ENCODE peak calls at places on chromosome 11, in six cellular contexts. S is SK-N-SH, M is HCT116, K is K562, F is GM12878, G is H1. X is an unnamed sample.

GRCh38 chr11:73393479-73394415 is 17.5 kb downstream of the RELT start:
- DNase-seq in M (peak; percentile 41), S (peak; percentile 94), K (peak; percentile 79), G (peak; percentile 89), F (no peak), X (peak; percentile 88)

GRCh38 chr11:65114538-65115171 is 2.8 kb downstream of the ZNHIT2 start:
- DNase-seq in M (no peak), F (no peak), K (no peak), S (no peak), G (no peak), X (no peak)

GRCh38 chr11:57131080-57131790 is 50.5 kb upstream of the LRRC55 start:
- DNase-seq in K (peak; percentile 24), F (no peak), G (peak; percentile 83), S (peak; percentile 25), M (no peak), X (no peak)

GRCh38 chr11:14905104-14906033 is 13.3 kb upstream of the CYP2R1 start:
- DNase-seq in F (no peak), G (peak; percentile 79), S (peak; percentile 27), M (no peak), K (no peak), X (no peak)

GRCh38 chr11:10181811-10182210 is 112.2 kb downstream of the SBF2 start:
- DNase-seq in G (no peak), K (no peak), F (no peak), S (peak; percentile 21), M (peak; percentile 26), X (no peak)

GRCh38 chr11:57484141-57484710 is 23.9 kb downstream of the RTN4RL2 start:
- DNase-seq in K (no peak), G (no peak), F (no peak), S (no peak), M (no peak), X (no peak)

GRCh38 chr11:50080256-50080655 is 47.6 kb downstream of the OR4C45 start:
- DNase-seq in F (no peak), M (no peak), K (no peak), S (no peak), G (no peak), X (no peak)

GRCh38 chr11:37973926-37974325 is 1375.9 kb upstream of the RAG2 start:
- DNase-seq in K (no peak), F (no peak), G (no peak), M (no peak), S (no peak), X (no peak)

GRCh38 chr11:120773501-120774031 is 250.3 kb upstream of the TBCEL start:
- DNase-seq in S (no peak), G (no peak), M (no peak), F (peak; percentile 89), K (no peak), X (no peak)

GRCh38 chr11:19929655-19930054 is 217.0 kb downstream of the NAV2 start:
- DNase-seq in K (no peak), F (no peak), M (no peak), S (no peak), G (no peak), X (no peak)

GRCh38 chr11:107988397-107989158 is 20.1 kb upstream of the CUL5 start:
- DNase-seq in M (no peak), F (peak; percentile 25), S (no peak), G (no peak), K (no peak), X (no peak)

GRCh38 chr11:46351148-46351547 is 3.9 kb downstream of the DGKZ start:
- DNase-seq in S (no peak), F (no peak), G (no peak), K (no peak), M (no peak), X (peak; percentile 73)

GRCh38 chr11:26551186-26551801 is 20.8 kb downstream of the MUC15 start:
- DNase-seq in S (no peak), G (no peak), M (no peak), K (no peak), F (no peak), X (no peak)

GRCh38 chr11:134372961-134373360 is 39.1 kb downstream of the B3GAT1 start:
- DNase-seq in F (no peak), S (no peak), M (no peak), K (no peak), G (no peak), X (no peak)

GRCh38 chr11:20388096-20389055 is 860 bp downstream of the PRMT3 start:
- DNase-seq in G (no peak), F (no peak), S (no peak), K (no peak), M (no peak), X (peak; percentile 5)

GRCh38 chr11:107123022-107123421 is 104.7 kb upstream of the GUCY1A2 start:
- DNase-seq in K (no peak), S (no peak), F (no peak), G (no peak), M (no peak), X (no peak)

GRCh38 chr11:111449158-111449557 is 63.0 kb downstream of the BTG4 start:
- DNase-seq in M (no peak), G (no peak), S (peak; percentile 7), F (no peak), K (no peak), X (no peak)

GRCh38 chr11:610146-610801 is 5.5 kb downstream of the IRF7 start:
- DNase-seq in G (no peak), K (no peak), F (no peak), M (no peak), S (no peak), X (no peak)

GRCh38 chr11:82682003-82682751 is 51.5 kb downstream of the FAM181B start:
- DNase-seq in K (peak; percentile 35), F (peak; percentile 9), G (no peak), S (peak; percentile 36), M (peak; percentile 65), X (no peak)

GRCh38 chr11:128424867-128425285 is 162.5 kb downstream of the ETS1 start:
- DNase-seq in K (no peak), F (no peak), G (no peak), M (no peak), S (peak; percentile 37), X (no peak)

GRCh38 chr11:113494021-113494420 is 18.8 kb upstream of the DRD2 start:
- DNase-seq in S (no peak), M (no peak), G (no peak), K (no peak), F (no peak), X (peak; percentile 34)

GRCh38 chr11:65538915-65539374 is 14.1 kb downstream of the SCYL1 start:
- DNase-seq in G (peak; percentile 71), F (no peak), K (no peak), M (no peak), S (no peak), X (no peak)

GRCh38 chr11:86743223-86744118 is 56.9 kb upstream of the PRSS23 start:
- DNase-seq in K (peak; percentile 58), F (no peak), G (no peak), S (no peak), M (peak; percentile 95), X (no peak)

GRCh38 chr11:72239849-72240460 is 4.0 kb downstream of the PHOX2A start:
- DNase-seq in G (peak; percentile 73), F (no peak), K (no peak), S (no peak), M (no peak), X (peak; percentile 37)

GRCh38 chr11:5507177-5507576 is 2.6 kb downstream of the UBQLN3 start:
- DNase-seq in S (no peak), G (no peak), F (no peak), M (no peak), K (peak; percentile 36), X (no peak)

GRCh38 chr11:108341654-108342053 is 118.8 kb downstream of the ATM start:
- DNase-seq in K (no peak), S (no peak), M (no peak), G (no peak), F (no peak), X (no peak)

GRCh38 chr11:17206448-17206847 is 1.3 kb downstream of the PIK3C2A start:
- DNase-seq in M (no peak), K (no peak), F (no peak), G (no peak), S (no peak), X (no peak)

GRCh38 chr11:47858169-47858543 is 10.0 kb upstream of the NUP160 start:
- DNase-seq in S (no peak), F (no peak), M (no peak), K (no peak), G (no peak), X (peak; percentile 19)
- TF ChIP-seq JUND in S (no peak), F (no peak), M (no peak), K (no peak), G (no peak), X (no peak)

GRCh38 chr11:34855754-34856095 is 60.5 kb downstream of the APIP start:
- DNase-seq in G (peak; percentile 14), M (no peak), K (no peak), F (no peak), S (no peak), X (no peak)

GRCh38 chr11:34846467-34846866 is 69.7 kb downstream of the APIP start:
- DNase-seq in S (no peak), F (no peak), K (no peak), G (no peak), M (no peak), X (no peak)

GRCh38 chr11:34855021-34855753 is 61.0 kb downstream of the APIP start:
- DNase-seq in F (no peak), K (no peak), G (peak; percentile 19), M (no peak), S (no peak), X (no peak)

GRCh38 chr11:34850339-34850738 is 65.8 kb downstream of the APIP start:
- DNase-seq in S (no peak), G (no peak), M (no peak), K (no peak), F (no peak), X (no peak)

DNA sequence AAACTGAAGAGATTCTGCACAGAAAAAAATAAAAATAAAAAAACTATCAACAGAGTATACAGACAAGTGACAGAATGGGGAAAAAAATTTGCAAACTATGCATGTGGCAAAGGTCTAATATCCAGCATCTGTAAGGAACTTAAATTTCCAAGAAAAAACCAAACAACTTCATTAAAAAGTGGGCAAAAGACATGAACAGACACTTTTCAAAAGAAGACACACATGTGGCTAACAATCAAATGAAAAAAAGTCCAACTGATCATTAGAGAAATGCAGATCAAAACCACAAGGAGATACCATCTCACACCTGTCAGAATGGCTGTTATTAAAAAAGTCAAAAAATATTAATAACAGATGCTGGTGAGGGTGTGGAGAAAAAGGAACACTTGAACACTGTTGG is 64.3 kb downstream of the APIP start:
- DNase-seq in F (no peak), K (no peak), M (no peak), S (no peak), G (no peak), X (no peak)
- TF ChIP-seq JUND in F (no peak), K (no peak), M (no peak), S (no peak), G (no peak), X (no peak)

GRCh38 chr11:7143908-7144307 is 55.1 kb downstream of the RBMXL2 start:
- DNase-seq in G (no peak), S (no peak), F (no peak), M (peak; percentile 8), K (no peak), X (peak; percentile 25)
- TF ChIP-seq JUND in G (no peak), S (no peak), F (no peak), M (no peak), K (no peak), X (no peak)

DNA sequence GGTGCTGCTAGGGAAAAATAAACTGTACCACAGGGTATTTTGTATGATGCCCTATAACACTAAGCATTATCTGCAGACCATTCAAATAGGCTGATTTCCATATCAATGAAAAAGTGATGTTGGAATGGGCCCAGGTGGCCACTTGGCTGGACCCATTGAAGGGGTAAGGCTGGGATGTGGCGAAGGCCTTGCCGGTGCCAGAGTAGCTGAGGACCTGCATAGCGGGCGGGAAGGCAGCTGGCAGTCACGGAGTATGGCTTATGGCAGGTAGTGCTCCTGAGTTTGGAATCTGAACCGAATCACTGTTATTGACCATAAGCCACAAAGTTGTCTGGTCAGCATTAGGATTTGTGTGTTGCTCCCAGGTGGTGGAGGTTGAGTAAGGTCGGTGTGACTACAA is 131.0 kb downstream of the MICAL2 start:
- DNase-seq in F (no peak), K (no peak), G (no peak), M (no peak), S (no peak), X (no peak)
- TF ChIP-seq JUND in F (no peak), K (no peak), G (no peak), M (no peak), S (no peak), X (no peak)

X was measured in T47D.